ENCODE peak calls at places on chromosome 16, in six cellular contexts. Y, W, P, S, M and L are unnamed samples.

GRCh38 chr16:78630102-78630501 is 530.6 kb downstream of the WWOX start:
- DNase-seq in Y (no peak), W (no peak), P (no peak), S (no peak), M (no peak), L (no peak)

GRCh38 chr16:31181102-31181830 is 1.3 kb downstream of the FUS start:
- DNase-seq in Y (no peak), W (peak; percentile 78), P (no peak), S (no peak), M (peak; percentile 66), L (no peak)

GRCh38 chr16:72939247-72939646 is 108.7 kb downstream of the ZFHX3 start:
- DNase-seq in Y (peak; percentile 61), W (no peak), P (no peak), S (no peak), M (no peak), L (no peak)

GRCh38 chr16:76970087-76970744 is 220.8 kb upstream of the MON1B start:
- DNase-seq in Y (no peak), W (no peak), P (no peak), S (no peak), M (no peak), L (no peak)

GRCh38 chr16:56451753-56452689 is 667 bp downstream of the OGFOD1 start:
- DNase-seq in Y (peak; percentile 43), W (peak; percentile 24), P (no peak), S (peak; percentile 29), M (no peak), L (no peak)

GRCh38 chr16:77387075-77387474 is 47.8 kb downstream of the ADAMTS18 start:
- DNase-seq in Y (no peak), W (no peak), P (no peak), S (no peak), M (no peak), L (no peak)

GRCh38 chr16:12893050-12893750 is 8.2 kb upstream of the SHISA9 start:
- DNase-seq in Y (no peak), W (no peak), P (no peak), S (no peak), M (no peak), L (no peak)

GRCh38 chr16:30888856-30889499 is 4.9 kb downstream of the BCL7C start:
- DNase-seq in Y (no peak), W (no peak), P (no peak), S (no peak), M (no peak), L (no peak)

GRCh38 chr16:88970539-88971065 is 6.4 kb downstream of the CBFA2T3 start:
- DNase-seq in Y (no peak), W (no peak), P (no peak), S (no peak), M (no peak), L (no peak)